ENCODE peak calls at places on chromosomes 16 and 17, in nine cellular contexts. W is activated CD4-positive, alpha-beta T cell treated with anti-CD3 and anti-CD28 coated beads, Interleukin-2, amount 50 U/mL, for 48 hours; A is H9; F is EH; X is neural crest cell; J is non-pigmented ciliary epithelial cell; V is sigmoid colon; P is NCI-H1092; I is putamen. B is an unnamed sample.

GRCh38 chr17:50107790-50108414 is 12.8 kb downstream of the PDK2 start:
- DNase-seq in W (no peak), A (no peak), F (peak; percentile 64), X (no peak), J (no peak), V (no peak), P (no peak), I (no peak), B (no peak)

GRCh38 chr16:53457670-53458069 is 23.4 kb downstream of the RBL2 start:
- DNase-seq in W (peak; percentile 49), A (no peak), F (no peak), X (no peak), J (no peak), V (no peak), P (no peak), I (no peak), B (no peak)

GRCh38 chr16:11679250-11679649 is 11.0 kb downstream of the SNN start:
- DNase-seq in W (no peak), A (no peak), F (no peak), X (no peak), J (no peak), V (peak; percentile 80), P (no peak), I (no peak), B (no peak)

GRCh38 chr17:65583921-65584603 is 22.6 kb upstream of the AXIN2 start:
- DNase-seq in W (no peak), A (no peak), F (no peak), X (no peak), J (no peak), V (no peak), P (peak; percentile 17), I (no peak), B (no peak)

GRCh38 chr17:74153821-74154430 is 49.6 kb upstream of the RPL38 start:
- DNase-seq in W (no peak), A (peak; percentile 24), F (no peak), X (no peak), J (no peak), V (no peak), P (no peak), I (no peak), B (no peak)

GRCh38 chr17:78563189-78564145 is 13.7 kb downstream of the DNAH17 start:
- DNase-seq in W (no peak), A (no peak), F (no peak), X (no peak), J (no peak), V (peak; percentile 76), P (no peak), I (no peak), B (no peak)

GRCh38 chr17:83196973-83197880 is 117.8 kb downstream of the METRNL start:
- DNase-seq in W (no peak), A (no peak), F (peak; percentile 71), X (no peak), J (no peak), V (peak; percentile 63), P (no peak), I (no peak), B (no peak)

GRCh38 chr17:27613425-27613824 is 17.6 kb upstream of the LGALS9 start:
- DNase-seq in W (no peak), A (no peak), F (no peak), X (no peak), J (no peak), V (no peak), P (no peak), I (no peak), B (no peak)

GRCh38 chr17:260944-261343 is 79.5 kb upstream of the DOC2B start:
- DNase-seq in W (no peak), A (no peak), F (no peak), X (no peak), J (no peak), V (no peak), P (no peak), I (no peak), B (no peak)

GRCh38 chr16:20441221-20441620 is 10.1 kb upstream of the ACSM2A start:
- DNase-seq in W (no peak), A (no peak), F (peak; percentile 17), X (no peak), J (no peak), V (no peak), P (no peak), I (no peak), B (no peak)

GRCh38 chr17:13851889-13852288 is 217.4 kb upstream of the COX10 start:
- DNase-seq in W (no peak), A (no peak), F (no peak), X (no peak), J (no peak), V (no peak), P (no peak), I (no peak), B (no peak)

GRCh38 chr17:35548213-35548810 is 10.8 kb upstream of the SLFN12L start:
- DNase-seq in W (no peak), A (no peak), F (no peak), X (no peak), J (no peak), V (no peak), P (no peak), I (no peak), B (no peak)

GRCh38 chr17:14297161-14297851 is 3.6 kb upstream of the HS3ST3B1 start:
- DNase-seq in W (peak; percentile 40), A (peak; percentile 77), F (peak; percentile 58), X (no peak), J (no peak), V (no peak), P (no peak), I (no peak), B (no peak)

GRCh38 chr16:83968483-83968865 is 430 bp downstream of the NECAB2 start:
- DNase-seq in W (no peak), A (no peak), F (no peak), X (no peak), J (no peak), V (no peak), P (no peak), I (no peak), B (no peak)

GRCh38 chr16:50925758-50926357 is 184.0 kb downstream of the CYLD start:
- DNase-seq in W (no peak), A (no peak), F (peak; percentile 12), X (no peak), J (no peak), V (no peak), P (no peak), I (no peak), B (no peak)

GRCh38 chr16:22938647-22939046 is 124.7 kb downstream of the HS3ST2 start:
- DNase-seq in W (no peak), A (no peak), F (no peak), X (no peak), J (no peak), V (no peak), P (no peak), I (no peak), B (no peak)

GRCh38 chr16:59543641-59544040 is 809.5 kb upstream of the GOT2 start:
- DNase-seq in W (no peak), A (no peak), F (peak; percentile 64), X (no peak), J (peak; percentile 79), V (no peak), P (no peak), I (no peak), B (peak; percentile 49)

GRCh38 chr17:31721291-31722025 is 137.6 kb downstream of the COPRS start:
- DNase-seq in W (no peak), A (no peak), F (no peak), X (no peak), J (no peak), V (no peak), P (no peak), I (no peak), B (no peak)

GRCh38 chr16:57694556-57695377 is at the start of gene DRC7:
- DNase-seq in W (no peak), A (peak; percentile 78), F (peak; percentile 51), X (peak; percentile 44), J (no peak), V (no peak), P (peak; percentile 38), I (peak; percentile 48), B (no peak)

GRCh38 chr16:1414532-1415265 is at the start of gene UNKL:
- DNase-seq in W (peak; percentile 77), A (peak; percentile 71), F (peak; percentile 64), X (peak; percentile 64), J (no peak), V (peak; percentile 89), P (peak; percentile 52), I (no peak), B (no peak)

GRCh38 chr17:78117027-78117981 is 11.3 kb downstream of the TMC6 start:
- DNase-seq in W (no peak), A (peak; percentile 85), F (peak; percentile 16), X (no peak), J (no peak), V (no peak), P (peak; percentile 67), I (no peak), B (no peak)

GRCh38 chr17:71878271-71878670 is 242.5 kb upstream of the SOX9 start:
- DNase-seq in W (no peak), A (no peak), F (no peak), X (no peak), J (no peak), V (no peak), P (no peak), I (no peak), B (no peak)

GRCh38 chr17:31841850-31842415 is 17.1 kb downstream of the COPRS start:
- DNase-seq in W (no peak), A (no peak), F (no peak), X (no peak), J (no peak), V (peak; percentile 29), P (no peak), I (no peak), B (no peak)

GRCh38 chr17:76659928-76660614 is 16.5 kb upstream of the ST6GALNAC1 start:
- DNase-seq in W (no peak), A (no peak), F (no peak), X (no peak), J (no peak), V (peak; percentile 61), P (no peak), I (no peak), B (no peak)

GRCh38 chr17:27539152-27539551 is 82.9 kb downstream of the KSR1 start:
- DNase-seq in W (no peak), A (no peak), F (no peak), X (no peak), J (no peak), V (no peak), P (no peak), I (no peak), B (no peak)

GRCh38 chr17:49952912-49953497 is 16.0 kb upstream of the DLX4 start:
- DNase-seq in W (no peak), A (no peak), F (peak; percentile 58), X (no peak), J (no peak), V (no peak), P (no peak), I (no peak), B (peak; percentile 6)

GRCh38 chr16:4373909-4374742 is 2.5 kb downstream of the VASN start:
- DNase-seq in W (no peak), A (peak; percentile 57), F (peak; percentile 97), X (no peak), J (peak; percentile 76), V (peak; percentile 95), P (no peak), I (no peak), B (peak; percentile 93)

GRCh38 chr17:15981208-15981607 is 18.3 kb downstream of the ZSWIM7 start:
- DNase-seq in W (no peak), A (no peak), F (no peak), X (no peak), J (no peak), V (no peak), P (no peak), I (no peak), B (no peak)

GRCh38 chr17:10022416-10022815 is 117.3 kb upstream of the RCVRN start:
- DNase-seq in W (no peak), A (no peak), F (no peak), X (no peak), J (no peak), V (no peak), P (no peak), I (no peak), B (no peak)

GRCh38 chr16:22743401-22743800 is 70.6 kb upstream of the HS3ST2 start:
- DNase-seq in W (no peak), A (no peak), F (no peak), X (no peak), J (no peak), V (no peak), P (no peak), I (no peak), B (no peak)

GRCh38 chr16:2159052-2159838 is 3.7 kb downstream of the TRAF7 start:
- DNase-seq in W (no peak), A (no peak), F (no peak), X (no peak), J (no peak), V (peak; percentile 94), P (no peak), I (peak; percentile 58), B (no peak)